ENCODE peak calls at places on chromosomes 3 and 15, in four cellular contexts. N is A549, S is DND-41, I is astrocyte. Q is an unnamed sample.

GRCh38 chr15:52427804-52428203 is 100.9 kb downstream of the MYO5A start:
- DNase-seq in N (no peak), I (peak; percentile 95), S (no peak), Q (no peak)

GRCh38 chr3:124885466-124886167 is 1.5 kb downstream of the ITGB5 start:
- DNase-seq in I (no peak), S (no peak), N (peak; percentile 40), Q (no peak)

GRCh38 chr15:73908822-73909122 is 17.5 kb upstream of the LOXL1 start:
- DNase-seq in I (no peak), S (no peak), N (no peak), Q (no peak)

GRCh38 chr15:39183177-39183881 is 397.6 kb upstream of the THBS1 start:
- DNase-seq in S (no peak), I (no peak), N (no peak), Q (no peak)

GRCh38 chr3:72907131-72907697 is 19.4 kb downstream of the GXYLT2 start:
- DNase-seq in N (no peak), I (peak; percentile 93), S (no peak), Q (no peak)

GRCh38 chr3:9452417-9452816 is 55.0 kb downstream of the SETD5 start:
- DNase-seq in S (no peak), N (no peak), I (no peak), Q (no peak)

GRCh38 chr3:163056874-163057497 is 1560.4 kb downstream of the OTOL1 start:
- DNase-seq in I (no peak), N (peak; percentile 56), S (peak; percentile 64), Q (no peak)

GRCh38 chr15:71651750-71652186 is 158.6 kb upstream of the NR2E3 start:
- DNase-seq in I (peak; percentile 56), S (no peak), N (peak; percentile 86), Q (no peak)

GRCh38 chr3:190384241-190384863 is 3.6 kb upstream of the CLDN16 start:
- DNase-seq in N (peak; percentile 91), I (peak; percentile 46), S (no peak), Q (no peak)

GRCh38 chr15:41801185-41801584 is 26.7 kb upstream of the JMJD7 start:
- DNase-seq in I (no peak), S (no peak), N (no peak), Q (no peak)
- H3K4me1 ChIP-seq in I (peaks cover 18% of the 10 kb centered on the region), S (peaks cover under 1% of the 10 kb centered on the region), N (no peaks in the 10 kb centered on the region), Q (no peaks in the 10 kb centered on the region)

GRCh38 chr15:29860872-29861271 is 38.6 kb upstream of the TJP1 start:
- DNase-seq in N (no peak), I (peak; percentile 33), S (no peak), Q (no peak)
- H3K27ac ChIP-seq in N (no peak overlapping the region), I (peak overlapping the region; percentile 68), S (no peak overlapping the region), Q (no peak overlapping the region)

GRCh38 chr15:96343529-96344072 is 13.1 kb downstream of the NR2F2 start:
- DNase-seq in S (no peak), I (no peak), N (no peak), Q (no peak)

GRCh38 chr15:96342143-96342466 is 11.6 kb downstream of the NR2F2 start:
- DNase-seq in S (no peak), I (no peak), N (no peak), Q (no peak)

GRCh38 chr15:96341465-96342142 is 11.1 kb downstream of the NR2F2 start:
- DNase-seq in I (no peak), N (no peak), S (no peak), Q (no peak)

GRCh38 chr15:96344120-96344705 is 13.7 kb downstream of the NR2F2 start:
- DNase-seq in N (no peak), S (no peak), I (no peak), Q (no peak)

DNA sequence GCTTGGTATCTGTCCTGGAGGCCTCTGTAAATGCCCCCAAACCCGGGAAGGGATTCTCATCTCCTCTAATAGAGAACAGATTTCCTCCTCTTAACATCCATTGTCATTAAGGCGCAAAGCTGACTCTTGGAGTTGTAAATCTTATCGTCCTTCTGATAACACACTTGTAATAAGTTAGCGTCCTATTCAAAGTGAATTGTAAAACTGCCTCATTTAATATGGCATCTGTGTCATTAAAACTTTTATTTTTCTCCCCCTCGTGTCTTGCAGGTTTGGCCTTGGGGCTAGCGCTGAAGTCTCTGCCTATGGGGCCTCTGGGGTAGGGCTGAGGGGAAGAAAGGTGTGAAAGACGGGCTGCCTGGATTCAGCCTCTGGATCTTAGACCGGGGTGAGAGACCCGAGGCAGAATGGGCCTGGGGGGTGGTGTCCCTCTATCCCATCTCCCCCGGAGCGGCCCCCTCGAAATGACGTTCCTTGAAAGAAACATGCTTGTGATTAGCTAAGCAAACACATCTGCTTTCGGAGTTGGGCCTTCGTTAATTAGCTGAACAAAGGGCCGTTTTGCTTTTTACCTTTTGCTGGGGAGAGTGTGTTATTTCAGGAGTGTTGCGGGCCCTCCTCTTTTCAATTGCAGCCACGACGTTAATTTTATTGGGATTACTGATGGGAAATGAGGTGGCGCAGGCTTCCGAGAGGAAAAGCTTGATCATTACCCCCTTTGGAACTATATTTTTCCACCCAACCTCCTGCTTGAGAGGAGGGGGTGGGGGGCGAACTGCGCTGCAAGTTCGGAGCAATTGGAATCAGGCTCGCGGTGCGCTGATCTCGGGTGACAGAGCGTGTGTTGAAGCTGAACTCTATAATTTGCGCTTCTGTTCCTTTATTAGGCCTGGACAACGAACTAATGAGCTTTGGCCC is 12.4 kb downstream of the NR2F2 start:
- DNase-seq in N (no peak), I (peak; percentile 38), S (no peak), Q (no peak)
- H3K4me3 ChIP-seq in N (no peak overlapping the region), I (peak overlapping the region; percentile 52), S (no peak overlapping the region), Q (no peak overlapping the region)

GRCh38 chr15:85563328-85563727 is 182.9 kb downstream of the AKAP13 start:
- DNase-seq in N (peak; percentile 65), I (no peak), S (no peak), Q (no peak)
- H3K4me1 ChIP-seq in N (peaks cover 29% of the 10 kb centered on the region), I (peaks cover 4% of the 10 kb centered on the region), S (no peaks in the 10 kb centered on the region), Q (peaks cover 3% of the 10 kb centered on the region)

DNA sequence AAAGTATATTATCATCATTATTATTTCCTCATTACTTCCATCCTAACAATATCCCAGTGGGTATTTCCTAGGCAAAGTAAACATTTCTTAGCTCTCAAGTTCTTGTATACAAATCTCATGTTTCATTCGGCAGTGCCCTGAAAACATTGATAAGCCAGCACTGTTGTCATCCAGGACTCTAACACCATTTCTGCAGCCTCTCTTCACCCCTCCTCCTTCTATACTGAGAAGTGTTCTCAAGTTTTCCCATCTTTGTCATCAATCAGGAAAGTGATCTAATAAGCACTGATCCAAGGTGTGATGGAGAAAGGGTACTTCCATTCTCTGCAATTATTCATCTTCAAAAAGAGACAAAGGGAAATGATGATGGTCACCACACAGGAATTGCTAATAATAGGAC is 168.4 kb upstream of the CCDC54 start:
- DNase-seq in N (no peak), I (no peak), S (no peak), Q (no peak)
- H3K27ac ChIP-seq in N (peak overlapping the region; percentile 73), I (peak overlapping the region; percentile 61), S (no peak overlapping the region), Q (no peak overlapping the region)

GRCh38 chr3:7854721-7855120 is 646.9 kb upstream of the LMCD1 start:
- DNase-seq in I (no peak), S (no peak), N (no peak), Q (no peak)
- H3K4me3 ChIP-seq in I (no peak overlapping the region), S (no peak overlapping the region), N (no peak overlapping the region), Q (no peak overlapping the region)

DNA sequence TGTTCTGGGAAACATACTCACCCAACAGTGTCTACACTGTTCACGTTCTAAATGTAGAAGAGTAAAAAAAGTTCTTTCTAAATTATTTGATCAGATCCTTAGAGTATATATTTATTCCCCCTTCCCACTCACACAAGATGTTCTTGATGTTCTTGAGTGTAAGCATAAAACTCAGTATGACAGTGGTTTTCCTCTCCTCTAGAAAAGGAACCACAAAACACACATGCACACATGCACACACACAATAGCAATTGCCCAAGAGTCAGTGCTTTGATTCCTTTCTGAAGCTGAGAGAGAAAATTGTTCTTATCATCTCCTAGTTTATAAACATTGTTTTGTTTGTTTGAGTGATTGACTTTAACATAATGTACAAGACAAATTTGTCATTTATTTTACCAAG is 123.2 kb upstream of the PHLDB2 start:
- DNase-seq in I (no peak), N (no peak), S (no peak), Q (no peak)
- H3K4me1 ChIP-seq in I (peaks cover 53% of the 10 kb centered on the region), N (peaks cover 90% of the 10 kb centered on the region), S (no peaks in the 10 kb centered on the region), Q (no peaks in the 10 kb centered on the region)

GRCh38 chr15:58889363-58889762 is 44.1 kb downstream of the SLTM start:
- DNase-seq in N (no peak), S (no peak), I (peak; percentile 44), Q (no peak)
- H3K27ac ChIP-seq in N (no peak overlapping the region), S (no peak overlapping the region), I (no peak overlapping the region), Q (no peak overlapping the region)

GRCh38 chr3:46546896-46547440 is 19.1 kb downstream of the LRRC2 start:
- DNase-seq in S (no peak), N (no peak), I (no peak), Q (no peak)

GRCh38 chr3:46549408-46549904 is 16.6 kb downstream of the LRRC2 start:
- DNase-seq in S (peak; percentile 95), N (no peak), I (peak; percentile 31), Q (no peak)

GRCh38 chr3:46544771-46545503 is 21.2 kb downstream of the LRRC2 start:
- DNase-seq in S (no peak), N (no peak), I (no peak), Q (no peak)

GRCh38 chr3:46542801-46543201 is 23.3 kb downstream of the LRRC2 start:
- DNase-seq in S (peak; percentile 49), N (no peak), I (no peak), Q (no peak)

DNA sequence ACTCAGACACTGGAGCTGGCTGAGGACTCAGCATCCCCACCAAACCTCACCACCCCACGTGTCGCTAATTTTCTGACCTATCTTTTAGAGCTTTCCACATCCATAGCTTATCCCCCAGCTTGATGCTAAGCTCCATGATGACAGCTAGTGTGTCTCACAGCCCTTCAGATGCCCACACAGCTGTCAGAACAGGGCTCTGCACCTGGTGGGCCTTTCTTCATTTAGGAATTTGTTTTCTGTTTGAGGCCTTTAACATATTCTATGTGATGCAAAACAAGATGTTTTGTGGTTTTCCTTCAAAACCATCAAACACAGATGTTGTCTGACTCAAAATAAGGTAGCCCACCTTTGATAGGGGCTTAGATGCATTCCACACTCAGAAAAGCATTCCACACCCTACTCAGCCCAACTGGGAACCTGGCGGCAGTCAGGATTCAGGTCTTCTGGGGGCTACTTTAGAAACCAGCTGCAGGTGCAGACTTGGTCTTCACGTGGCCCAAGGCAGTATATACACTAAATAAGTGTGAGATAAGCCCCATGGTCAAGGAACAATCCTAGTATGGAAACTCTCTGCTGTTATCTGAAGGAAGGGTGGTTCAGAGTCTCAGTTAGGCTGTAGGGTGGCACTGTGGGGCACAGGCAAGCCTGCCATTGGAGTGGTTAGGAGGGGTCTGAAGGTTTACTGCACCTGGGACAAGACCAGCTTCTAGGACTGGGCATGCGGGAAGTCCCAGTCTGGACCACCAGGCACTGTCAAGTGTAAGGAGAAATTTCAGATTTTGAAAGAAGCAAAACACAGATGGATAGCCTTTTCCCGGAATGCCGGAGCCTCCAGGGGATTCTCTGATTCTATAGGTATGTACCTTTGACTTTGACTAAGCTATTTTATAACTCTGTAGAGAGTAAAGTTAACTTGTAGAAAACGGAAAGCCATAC is 20.1 kb downstream of the LRRC2 start:
- DNase-seq in I (no peak), S (peak; percentile 79), N (no peak), Q (no peak)
- H3K4me3 ChIP-seq in I (no peak overlapping the region), S (no peak overlapping the region), N (no peak overlapping the region), Q (no peak overlapping the region)

Q was measured in naive thymus-derived CD4-positive, alpha-beta T cell.